ENCODE peak calls at places on chromosome 12, in eight cellular contexts. Y is GM12864, O is lower leg skin, J is WERI-Rb-1, V is coronary artery, Q is MM.1S, B is heart right ventricle, D is fibroblast of mammary gland. K is an unnamed sample.

GRCh38 chr12:31618228-31619025 is 27.5 kb upstream of the DENND5B start:
- DNase-seq in J (no peak), V (no peak), Q (no peak), Y (no peak), D (no peak), O (no peak), B (no peak), K (peak; percentile 55)

GRCh38 chr12:100154472-100155247 is 12.0 kb upstream of the BLTP3B start:
- DNase-seq in D (peak; percentile 62), J (peak; percentile 86), B (peak; percentile 77), V (no peak), O (peak; percentile 31), Q (peak; percentile 66), Y (no peak), K (peak; percentile 75)

GRCh38 chr12:102959391-102959790 is 1.9 kb downstream of the ASCL1 start:
- DNase-seq in Q (no peak), O (no peak), V (no peak), B (no peak), D (no peak), J (no peak), Y (no peak), K (no peak)

GRCh38 chr12:1918875-1919236 is 404 bp upstream of the CACNA2D4 start:
- DNase-seq in O (no peak), J (no peak), D (no peak), Q (no peak), V (no peak), B (no peak), Y (no peak), K (no peak)

GRCh38 chr12:116434155-116435065 is 124.8 kb upstream of the MAP1LC3B2 start:
- DNase-seq in Q (no peak), O (peak; percentile 86), D (peak; percentile 92), V (peak; percentile 96), Y (no peak), B (peak; percentile 77), J (peak; percentile 62), K (peak; percentile 94)

GRCh38 chr12:45121224-45121623 is 70.3 kb upstream of the DBX2 start:
- DNase-seq in J (no peak), Y (no peak), O (no peak), Q (no peak), V (no peak), B (no peak), D (no peak), K (no peak)

GRCh38 chr12:6620137-6620884 is 13.1 kb upstream of the CHD4 start:
- DNase-seq in B (peak; percentile 72), V (no peak), D (peak; percentile 58), O (no peak), J (no peak), Q (no peak), Y (no peak), K (no peak)

GRCh38 chr12:49647827-49648721 is 24.7 kb downstream of the PRPF40B start:
- DNase-seq in D (no peak), V (no peak), J (no peak), B (no peak), Q (peak; percentile 74), O (no peak), Y (no peak), K (no peak)

GRCh38 chr12:106138279-106138645 is 492 bp downstream of the NUAK1 start:
- DNase-seq in J (peak; percentile 9), V (no peak), O (no peak), B (peak; percentile 31), Y (no peak), D (no peak), Q (no peak), K (peak; percentile 30)

GRCh38 chr12:7934560-7935463 is 1.2 kb downstream of the SLC2A3 start:
- DNase-seq in V (no peak), O (no peak), Q (no peak), B (no peak), J (peak; percentile 37), D (no peak), Y (no peak), K (no peak)

GRCh38 chr12:3557791-3558190 is 66.8 kb downstream of the PRMT8 start:
- DNase-seq in B (no peak), Q (no peak), O (no peak), Y (no peak), J (no peak), V (no peak), D (no peak), K (no peak)

GRCh38 chr12:60209521-60209920 is 613.7 kb downstream of the SLC16A7 start:
- DNase-seq in Q (no peak), Y (no peak), D (no peak), J (no peak), B (no peak), O (no peak), V (no peak), K (no peak)

GRCh38 chr12:118332511-118332910 is 40.2 kb downstream of the TAOK3 start:
- DNase-seq in J (no peak), V (no peak), Y (no peak), D (peak; percentile 69), Q (no peak), B (no peak), O (no peak), K (no peak)

GRCh38 chr12:89796798-89797382 is 88.3 kb upstream of the ATP2B1 start:
- DNase-seq in D (no peak), J (no peak), Y (no peak), Q (no peak), B (no peak), V (no peak), O (no peak), K (no peak)

GRCh38 chr12:41053046-41053445 is 135.1 kb upstream of the PDZRN4 start:
- DNase-seq in Q (no peak), V (no peak), O (no peak), Y (no peak), D (no peak), J (no peak), B (no peak), K (no peak)

GRCh38 chr12:75908961-75909699 is 122.4 kb downstream of the PHLDA1 start:
- DNase-seq in J (no peak), O (peak; percentile 70), D (peak; percentile 87), B (peak; percentile 66), Q (no peak), Y (no peak), V (no peak), K (no peak)

GRCh38 chr12:63889721-63890509 is 45.4 kb downstream of the SRGAP1 start:
- DNase-seq in Y (no peak), Q (no peak), J (no peak), V (no peak), D (no peak), B (no peak), O (no peak), K (peak; percentile 82)

GRCh38 chr12:101763246-101763931 is 24.1 kb upstream of the SYCP3 start:
- DNase-seq in V (no peak), B (no peak), Y (no peak), Q (no peak), O (no peak), D (no peak), J (no peak), K (no peak)

GRCh38 chr12:132147423-132148367 is 3.4 kb downstream of the NOC4L start:
- DNase-seq in V (no peak), D (no peak), B (no peak), Q (no peak), J (no peak), O (no peak), Y (no peak), K (no peak)

GRCh38 chr12:71299541-71300376 is 139.8 kb upstream of the LGR5 start:
- DNase-seq in V (no peak), Q (no peak), D (peak; percentile 16), Y (no peak), O (no peak), J (no peak), B (no peak), K (no peak)
- H3K4me3 ChIP-seq in V (no peak overlapping the region), Q (no peak overlapping the region), D (no peak overlapping the region), Y (no peak overlapping the region), O (no peak overlapping the region), J (no peak overlapping the region), B (no peak overlapping the region), K (no peak overlapping the region)

GRCh38 chr12:19971396-19971802 is 396.9 kb upstream of the PDE3A start:
- DNase-seq in J (no peak), Y (no peak), V (no peak), B (no peak), O (no peak), Q (no peak), D (peak; percentile 64), K (peak; percentile 90)
- TF ChIP-seq CTCF in J (no peak), Y (no peak), V (no peak), B (no peak), O (no peak), Q (no peak), D (no peak), K (peak; percentile 19)

GRCh38 chr12:114403044-114403689 is 2.8 kb downstream of the TBX5 start:
- DNase-seq in B (peak; percentile 60), O (no peak), D (peak; percentile 64), Y (no peak), J (no peak), Q (no peak), V (no peak), K (no peak)
- H3K4me3 ChIP-seq in B (peak overlapping the region; percentile 70), O (no peak overlapping the region), D (peak overlapping the region; percentile 65), Y (no peak overlapping the region), J (no peak overlapping the region), Q (no peak overlapping the region), V (peak overlapping the region; percentile 84), K (no peak overlapping the region)

GRCh38 chr12:29768372-29768771 is 15.4 kb downstream of the TMTC1 start:
- DNase-seq in Q (no peak), O (no peak), D (no peak), J (no peak), Y (no peak), V (no peak), B (no peak), K (no peak)

GRCh38 chr12:29771786-29772185 is 12.0 kb downstream of the TMTC1 start:
- DNase-seq in Q (no peak), O (no peak), B (no peak), D (peak; percentile 48), V (no peak), J (no peak), Y (no peak), K (no peak)

GRCh38 chr12:29771165-29771564 is 12.6 kb downstream of the TMTC1 start:
- DNase-seq in Q (no peak), D (no peak), V (no peak), O (no peak), B (no peak), Y (no peak), J (no peak), K (no peak)

GRCh38 chr12:29773076-29773475 is 10.7 kb downstream of the TMTC1 start:
- DNase-seq in Y (no peak), B (no peak), V (no peak), J (no peak), O (no peak), Q (no peak), D (no peak), K (no peak)

GRCh38 chr12:29769162-29769820 is 14.5 kb downstream of the TMTC1 start:
- DNase-seq in Q (no peak), V (no peak), Y (no peak), O (peak; percentile 43), D (peak; percentile 95), B (no peak), J (no peak), K (no peak)
- TF ChIP-seq CTCF in Q (no peak), V (no peak), Y (no peak), O (no peak), D (no peak), B (no peak), J (no peak), K (no peak)

GRCh38 chr12:12683725-12684124 is 12.3 kb downstream of the GPR19 start:
- DNase-seq in O (no peak), J (no peak), B (no peak), Q (no peak), Y (no peak), D (no peak), V (no peak), K (no peak)
- H3K4me3 ChIP-seq in O (no peak overlapping the region), J (peak overlapping the region; percentile 32), B (no peak overlapping the region), Q (no peak overlapping the region), Y (no peak overlapping the region), D (no peak overlapping the region), V (no peak overlapping the region), K (no peak overlapping the region)